ENCODE peak calls at places on chromosomes 4 and X, in five cellular contexts. One of them, this sample, is unnamed.

GRCh38 chr4:111839186-111839585 is 306.1 kb upstream of the FAM241A start:
- DNase-seq in skeletal muscle cell: no peak
- DNase-seq in activated CD4-positive, alpha-beta T cell treated with anti-CD3 and anti-CD28 coated beads, Interleukin-2, amount 10 ng/mL, durations not matched to agents 7 days and 5 days: no peak
- DNase-seq in kidney glomerular epithelial cell: no peak
- DNase-seq in stimulated activated CD8-positive, alpha-beta memory T cell treated with anti-CD3 and anti-CD28 coated beads, Interleukin-4, amount 100 ng/mL, for 24 hours: no peak
- DNase-seq in this sample: no peak

GRCh38 chrX:28979876-28980275 is 392.6 kb downstream of the IL1RAPL1 start:
- DNase-seq in skeletal muscle cell: no peak
- DNase-seq in kidney glomerular epithelial cell: no peak
- DNase-seq in stimulated activated CD8-positive, alpha-beta memory T cell treated with anti-CD3 and anti-CD28 coated beads, Interleukin-4, amount 100 ng/mL, for 24 hours: no peak
- DNase-seq in activated CD4-positive, alpha-beta T cell treated with anti-CD3 and anti-CD28 coated beads, Interleukin-2, amount 10 ng/mL, durations not matched to agents 7 days and 5 days: no peak
- DNase-seq in this sample: no peak

GRCh38 chr4:141389649-141390048 is 169.0 kb downstream of the ZNF330 start:
- DNase-seq in kidney glomerular epithelial cell: no peak
- DNase-seq in skeletal muscle cell: no peak
- DNase-seq in stimulated activated CD8-positive, alpha-beta memory T cell treated with anti-CD3 and anti-CD28 coated beads, Interleukin-4, amount 100 ng/mL, for 24 hours: no peak
- DNase-seq in activated CD4-positive, alpha-beta T cell treated with anti-CD3 and anti-CD28 coated beads, Interleukin-2, amount 10 ng/mL, durations not matched to agents 7 days and 5 days: no peak
- DNase-seq in this sample: peak; percentile 82

GRCh38 chr4:186144596-186145569 is 40.4 kb downstream of the FAM149A start:
- DNase-seq in kidney glomerular epithelial cell: peak; percentile 52
- DNase-seq in skeletal muscle cell: peak; percentile 20
- DNase-seq in stimulated activated CD8-positive, alpha-beta memory T cell treated with anti-CD3 and anti-CD28 coated beads, Interleukin-4, amount 100 ng/mL, for 24 hours: no peak
- DNase-seq in activated CD4-positive, alpha-beta T cell treated with anti-CD3 and anti-CD28 coated beads, Interleukin-2, amount 10 ng/mL, durations not matched to agents 7 days and 5 days: no peak
- DNase-seq in this sample: peak; percentile 69

GRCh38 chr4:89661490-89661889 is 175.5 kb downstream of the SNCA start:
- DNase-seq in stimulated activated CD8-positive, alpha-beta memory T cell treated with anti-CD3 and anti-CD28 coated beads, Interleukin-4, amount 100 ng/mL, for 24 hours: no peak
- DNase-seq in kidney glomerular epithelial cell: peak; percentile 96
- DNase-seq in skeletal muscle cell: peak; percentile 59
- DNase-seq in activated CD4-positive, alpha-beta T cell treated with anti-CD3 and anti-CD28 coated beads, Interleukin-2, amount 10 ng/mL, durations not matched to agents 7 days and 5 days: no peak
- DNase-seq in this sample: peak; percentile 33

GRCh38 chrX:30278365-30278764 is 30.8 kb downstream of the NR0B1 start:
- DNase-seq in activated CD4-positive, alpha-beta T cell treated with anti-CD3 and anti-CD28 coated beads, Interleukin-2, amount 10 ng/mL, durations not matched to agents 7 days and 5 days: no peak
- DNase-seq in skeletal muscle cell: no peak
- DNase-seq in stimulated activated CD8-positive, alpha-beta memory T cell treated with anti-CD3 and anti-CD28 coated beads, Interleukin-4, amount 100 ng/mL, for 24 hours: no peak
- DNase-seq in kidney glomerular epithelial cell: no peak
- DNase-seq in this sample: peak; percentile 72

GRCh38 chrX:35244088-35244741 is 301.6 kb downstream of the FAM47B start:
- DNase-seq in activated CD4-positive, alpha-beta T cell treated with anti-CD3 and anti-CD28 coated beads, Interleukin-2, amount 10 ng/mL, durations not matched to agents 7 days and 5 days: no peak
- DNase-seq in kidney glomerular epithelial cell: no peak
- DNase-seq in skeletal muscle cell: no peak
- DNase-seq in stimulated activated CD8-positive, alpha-beta memory T cell treated with anti-CD3 and anti-CD28 coated beads, Interleukin-4, amount 100 ng/mL, for 24 hours: no peak
- DNase-seq in this sample: no peak

GRCh38 chr4:81605278-81605677 is 133.6 kb upstream of the RASGEF1B start:
- DNase-seq in stimulated activated CD8-positive, alpha-beta memory T cell treated with anti-CD3 and anti-CD28 coated beads, Interleukin-4, amount 100 ng/mL, for 24 hours: no peak
- DNase-seq in activated CD4-positive, alpha-beta T cell treated with anti-CD3 and anti-CD28 coated beads, Interleukin-2, amount 10 ng/mL, durations not matched to agents 7 days and 5 days: no peak
- DNase-seq in skeletal muscle cell: no peak
- DNase-seq in kidney glomerular epithelial cell: no peak
- DNase-seq in this sample: no peak

GRCh38 chr4:64821612-64822011 is 412.4 kb upstream of the TECRL start:
- DNase-seq in kidney glomerular epithelial cell: no peak
- DNase-seq in skeletal muscle cell: no peak
- DNase-seq in stimulated activated CD8-positive, alpha-beta memory T cell treated with anti-CD3 and anti-CD28 coated beads, Interleukin-4, amount 100 ng/mL, for 24 hours: no peak
- DNase-seq in activated CD4-positive, alpha-beta T cell treated with anti-CD3 and anti-CD28 coated beads, Interleukin-2, amount 10 ng/mL, durations not matched to agents 7 days and 5 days: no peak
- DNase-seq in this sample: no peak

GRCh38 chrX:15056044-15056443 is 182.8 kb downstream of the MOSPD2 start:
- DNase-seq in stimulated activated CD8-positive, alpha-beta memory T cell treated with anti-CD3 and anti-CD28 coated beads, Interleukin-4, amount 100 ng/mL, for 24 hours: no peak
- DNase-seq in activated CD4-positive, alpha-beta T cell treated with anti-CD3 and anti-CD28 coated beads, Interleukin-2, amount 10 ng/mL, durations not matched to agents 7 days and 5 days: no peak
- DNase-seq in skeletal muscle cell: no peak
- DNase-seq in kidney glomerular epithelial cell: no peak
- DNase-seq in this sample: no peak

GRCh38 chr4:55269970-55270369 is 76.1 kb upstream of the SRD5A3 start:
- DNase-seq in activated CD4-positive, alpha-beta T cell treated with anti-CD3 and anti-CD28 coated beads, Interleukin-2, amount 10 ng/mL, durations not matched to agents 7 days and 5 days: no peak
- DNase-seq in stimulated activated CD8-positive, alpha-beta memory T cell treated with anti-CD3 and anti-CD28 coated beads, Interleukin-4, amount 100 ng/mL, for 24 hours: no peak
- DNase-seq in skeletal muscle cell: no peak
- DNase-seq in kidney glomerular epithelial cell: no peak
- DNase-seq in this sample: no peak

GRCh38 chr4:82499705-82500104 is 62.1 kb downstream of the TMEM150C start:
- DNase-seq in kidney glomerular epithelial cell: no peak
- DNase-seq in activated CD4-positive, alpha-beta T cell treated with anti-CD3 and anti-CD28 coated beads, Interleukin-2, amount 10 ng/mL, durations not matched to agents 7 days and 5 days: no peak
- DNase-seq in stimulated activated CD8-positive, alpha-beta memory T cell treated with anti-CD3 and anti-CD28 coated beads, Interleukin-4, amount 100 ng/mL, for 24 hours: no peak
- DNase-seq in skeletal muscle cell: no peak
- DNase-seq in this sample: no peak

GRCh38 chrX:67693928-67694327 is 150.1 kb downstream of the AR start:
- DNase-seq in skeletal muscle cell: no peak
- DNase-seq in activated CD4-positive, alpha-beta T cell treated with anti-CD3 and anti-CD28 coated beads, Interleukin-2, amount 10 ng/mL, durations not matched to agents 7 days and 5 days: no peak
- DNase-seq in stimulated activated CD8-positive, alpha-beta memory T cell treated with anti-CD3 and anti-CD28 coated beads, Interleukin-4, amount 100 ng/mL, for 24 hours: no peak
- DNase-seq in kidney glomerular epithelial cell: no peak
- DNase-seq in this sample: peak; percentile 0

GRCh38 chr4:186015212-186015817 is 53.6 kb upstream of the TLR3 start:
- DNase-seq in stimulated activated CD8-positive, alpha-beta memory T cell treated with anti-CD3 and anti-CD28 coated beads, Interleukin-4, amount 100 ng/mL, for 24 hours: no peak
- DNase-seq in skeletal muscle cell: no peak
- DNase-seq in kidney glomerular epithelial cell: no peak
- DNase-seq in activated CD4-positive, alpha-beta T cell treated with anti-CD3 and anti-CD28 coated beads, Interleukin-2, amount 10 ng/mL, durations not matched to agents 7 days and 5 days: no peak
- DNase-seq in this sample: no peak

GRCh38 chrX:39852496-39852895 is 245.3 kb downstream of the BCOR start:
- DNase-seq in activated CD4-positive, alpha-beta T cell treated with anti-CD3 and anti-CD28 coated beads, Interleukin-2, amount 10 ng/mL, durations not matched to agents 7 days and 5 days: no peak
- DNase-seq in kidney glomerular epithelial cell: no peak
- DNase-seq in stimulated activated CD8-positive, alpha-beta memory T cell treated with anti-CD3 and anti-CD28 coated beads, Interleukin-4, amount 100 ng/mL, for 24 hours: no peak
- DNase-seq in skeletal muscle cell: no peak
- DNase-seq in this sample: no peak

GRCh38 chr4:81314196-81314896 is 99.3 kb upstream of the PRKG2 start:
- DNase-seq in skeletal muscle cell: no peak
- DNase-seq in stimulated activated CD8-positive, alpha-beta memory T cell treated with anti-CD3 and anti-CD28 coated beads, Interleukin-4, amount 100 ng/mL, for 24 hours: no peak
- DNase-seq in kidney glomerular epithelial cell: peak; percentile 99
- DNase-seq in activated CD4-positive, alpha-beta T cell treated with anti-CD3 and anti-CD28 coated beads, Interleukin-2, amount 10 ng/mL, durations not matched to agents 7 days and 5 days: no peak
- DNase-seq in this sample: peak; percentile 70

GRCh38 chr4:5504486-5504885 is 203.9 kb downstream of the EVC2 start:
- DNase-seq in stimulated activated CD8-positive, alpha-beta memory T cell treated with anti-CD3 and anti-CD28 coated beads, Interleukin-4, amount 100 ng/mL, for 24 hours: no peak
- DNase-seq in kidney glomerular epithelial cell: no peak
- DNase-seq in skeletal muscle cell: no peak
- DNase-seq in activated CD4-positive, alpha-beta T cell treated with anti-CD3 and anti-CD28 coated beads, Interleukin-2, amount 10 ng/mL, durations not matched to agents 7 days and 5 days: no peak
- DNase-seq in this sample: no peak

GRCh38 chr4:8292388-8293107 is 23.0 kb downstream of the HTRA3 start:
- DNase-seq in activated CD4-positive, alpha-beta T cell treated with anti-CD3 and anti-CD28 coated beads, Interleukin-2, amount 10 ng/mL, durations not matched to agents 7 days and 5 days: no peak
- DNase-seq in stimulated activated CD8-positive, alpha-beta memory T cell treated with anti-CD3 and anti-CD28 coated beads, Interleukin-4, amount 100 ng/mL, for 24 hours: no peak
- DNase-seq in skeletal muscle cell: no peak
- DNase-seq in kidney glomerular epithelial cell: no peak
- DNase-seq in this sample: no peak

GRCh38 chr4:5142726-5143125 is 91.4 kb downstream of the STK32B start:
- DNase-seq in kidney glomerular epithelial cell: peak; percentile 12
- DNase-seq in stimulated activated CD8-positive, alpha-beta memory T cell treated with anti-CD3 and anti-CD28 coated beads, Interleukin-4, amount 100 ng/mL, for 24 hours: no peak
- DNase-seq in activated CD4-positive, alpha-beta T cell treated with anti-CD3 and anti-CD28 coated beads, Interleukin-2, amount 10 ng/mL, durations not matched to agents 7 days and 5 days: peak; percentile 7
- DNase-seq in skeletal muscle cell: no peak
- DNase-seq in this sample: peak; percentile 50

GRCh38 chr4:6449335-6449734 is 23.1 kb downstream of the PPP2R2C start:
- DNase-seq in stimulated activated CD8-positive, alpha-beta memory T cell treated with anti-CD3 and anti-CD28 coated beads, Interleukin-4, amount 100 ng/mL, for 24 hours: no peak
- DNase-seq in kidney glomerular epithelial cell: no peak
- DNase-seq in skeletal muscle cell: no peak
- DNase-seq in activated CD4-positive, alpha-beta T cell treated with anti-CD3 and anti-CD28 coated beads, Interleukin-2, amount 10 ng/mL, durations not matched to agents 7 days and 5 days: no peak
- DNase-seq in this sample: no peak

GRCh38 chrX:118221733-118222132 is 105.1 kb upstream of the KLHL13 start:
- DNase-seq in skeletal muscle cell: no peak
- DNase-seq in activated CD4-positive, alpha-beta T cell treated with anti-CD3 and anti-CD28 coated beads, Interleukin-2, amount 10 ng/mL, durations not matched to agents 7 days and 5 days: no peak
- DNase-seq in kidney glomerular epithelial cell: no peak
- DNase-seq in stimulated activated CD8-positive, alpha-beta memory T cell treated with anti-CD3 and anti-CD28 coated beads, Interleukin-4, amount 100 ng/mL, for 24 hours: no peak
- DNase-seq in this sample: no peak

GRCh38 chr4:75920327-75920726 is 18.1 kb upstream of the PPEF2 start:
- DNase-seq in stimulated activated CD8-positive, alpha-beta memory T cell treated with anti-CD3 and anti-CD28 coated beads, Interleukin-4, amount 100 ng/mL, for 24 hours: no peak
- DNase-seq in skeletal muscle cell: no peak
- DNase-seq in activated CD4-positive, alpha-beta T cell treated with anti-CD3 and anti-CD28 coated beads, Interleukin-2, amount 10 ng/mL, durations not matched to agents 7 days and 5 days: no peak
- DNase-seq in kidney glomerular epithelial cell: no peak
- DNase-seq in this sample: no peak

GRCh38 chrX:821311-822178 is 191.0 kb downstream of the SHOX start:
- DNase-seq in kidney glomerular epithelial cell: no peak
- DNase-seq in skeletal muscle cell: peak; percentile 54
- DNase-seq in activated CD4-positive, alpha-beta T cell treated with anti-CD3 and anti-CD28 coated beads, Interleukin-2, amount 10 ng/mL, durations not matched to agents 7 days and 5 days: no peak
- DNase-seq in stimulated activated CD8-positive, alpha-beta memory T cell treated with anti-CD3 and anti-CD28 coated beads, Interleukin-4, amount 100 ng/mL, for 24 hours: no peak
- DNase-seq in this sample: no peak

GRCh38 chr4:48129307-48130014 is 4.6 kb downstream of the TXK start:
- DNase-seq in kidney glomerular epithelial cell: peak; percentile 57
- DNase-seq in activated CD4-positive, alpha-beta T cell treated with anti-CD3 and anti-CD28 coated beads, Interleukin-2, amount 10 ng/mL, durations not matched to agents 7 days and 5 days: peak; percentile 44
- DNase-seq in skeletal muscle cell: no peak
- DNase-seq in stimulated activated CD8-positive, alpha-beta memory T cell treated with anti-CD3 and anti-CD28 coated beads, Interleukin-4, amount 100 ng/mL, for 24 hours: peak; percentile 24
- DNase-seq in this sample: no peak

GRCh38 chrX:100872161-100872560 is 2.0 kb downstream of the NOX1 start:
- DNase-seq in kidney glomerular epithelial cell: no peak
- DNase-seq in stimulated activated CD8-positive, alpha-beta memory T cell treated with anti-CD3 and anti-CD28 coated beads, Interleukin-4, amount 100 ng/mL, for 24 hours: no peak
- DNase-seq in skeletal muscle cell: no peak
- DNase-seq in activated CD4-positive, alpha-beta T cell treated with anti-CD3 and anti-CD28 coated beads, Interleukin-2, amount 10 ng/mL, durations not matched to agents 7 days and 5 days: no peak
- DNase-seq in this sample: peak; percentile 48

GRCh38 chr4:3475041-3475712 is 12.1 kb downstream of the DOK7 start:
- DNase-seq in kidney glomerular epithelial cell: no peak
- DNase-seq in stimulated activated CD8-positive, alpha-beta memory T cell treated with anti-CD3 and anti-CD28 coated beads, Interleukin-4, amount 100 ng/mL, for 24 hours: no peak
- DNase-seq in activated CD4-positive, alpha-beta T cell treated with anti-CD3 and anti-CD28 coated beads, Interleukin-2, amount 10 ng/mL, durations not matched to agents 7 days and 5 days: no peak
- DNase-seq in skeletal muscle cell: no peak
- DNase-seq in this sample: no peak

GRCh38 chr4:71526626-71527406 is 188.0 kb downstream of the SLC4A4 start:
- DNase-seq in activated CD4-positive, alpha-beta T cell treated with anti-CD3 and anti-CD28 coated beads, Interleukin-2, amount 10 ng/mL, durations not matched to agents 7 days and 5 days: no peak
- DNase-seq in kidney glomerular epithelial cell: peak; percentile 20
- DNase-seq in stimulated activated CD8-positive, alpha-beta memory T cell treated with anti-CD3 and anti-CD28 coated beads, Interleukin-4, amount 100 ng/mL, for 24 hours: no peak
- DNase-seq in skeletal muscle cell: no peak
- DNase-seq in this sample: no peak

GRCh38 chr4:16942491-16942890 is 44.0 kb upstream of the LDB2 start:
- DNase-seq in stimulated activated CD8-positive, alpha-beta memory T cell treated with anti-CD3 and anti-CD28 coated beads, Interleukin-4, amount 100 ng/mL, for 24 hours: no peak
- DNase-seq in skeletal muscle cell: no peak
- DNase-seq in kidney glomerular epithelial cell: no peak
- DNase-seq in activated CD4-positive, alpha-beta T cell treated with anti-CD3 and anti-CD28 coated beads, Interleukin-2, amount 10 ng/mL, durations not matched to agents 7 days and 5 days: no peak
- DNase-seq in this sample: no peak

GRCh38 chrX:131187234-131187633 is 101.9 kb downstream of the IGSF1 start:
- DNase-seq in skeletal muscle cell: no peak
- DNase-seq in activated CD4-positive, alpha-beta T cell treated with anti-CD3 and anti-CD28 coated beads, Interleukin-2, amount 10 ng/mL, durations not matched to agents 7 days and 5 days: no peak
- DNase-seq in stimulated activated CD8-positive, alpha-beta memory T cell treated with anti-CD3 and anti-CD28 coated beads, Interleukin-4, amount 100 ng/mL, for 24 hours: no peak
- DNase-seq in kidney glomerular epithelial cell: no peak
- DNase-seq in this sample: no peak

GRCh38 chr4:51836531-51836930 is 6.4 kb upstream of the DCUN1D4 start:
- DNase-seq in stimulated activated CD8-positive, alpha-beta memory T cell treated with anti-CD3 and anti-CD28 coated beads, Interleukin-4, amount 100 ng/mL, for 24 hours: no peak
- DNase-seq in activated CD4-positive, alpha-beta T cell treated with anti-CD3 and anti-CD28 coated beads, Interleukin-2, amount 10 ng/mL, durations not matched to agents 7 days and 5 days: no peak
- DNase-seq in skeletal muscle cell: no peak
- DNase-seq in kidney glomerular epithelial cell: no peak
- DNase-seq in this sample: peak; percentile 48

GRCh38 chr4:84708406-84709135 is 125.6 kb downstream of the CDS1 start:
- DNase-seq in stimulated activated CD8-positive, alpha-beta memory T cell treated with anti-CD3 and anti-CD28 coated beads, Interleukin-4, amount 100 ng/mL, for 24 hours: no peak
- DNase-seq in activated CD4-positive, alpha-beta T cell treated with anti-CD3 and anti-CD28 coated beads, Interleukin-2, amount 10 ng/mL, durations not matched to agents 7 days and 5 days: no peak
- DNase-seq in kidney glomerular epithelial cell: no peak
- DNase-seq in skeletal muscle cell: no peak
- DNase-seq in this sample: no peak

GRCh38 chr4:1255699-1256098 is 6.8 kb upstream of the CTBP1 start:
- DNase-seq in kidney glomerular epithelial cell: no peak
- DNase-seq in stimulated activated CD8-positive, alpha-beta memory T cell treated with anti-CD3 and anti-CD28 coated beads, Interleukin-4, amount 100 ng/mL, for 24 hours: no peak
- DNase-seq in activated CD4-positive, alpha-beta T cell treated with anti-CD3 and anti-CD28 coated beads, Interleukin-2, amount 10 ng/mL, durations not matched to agents 7 days and 5 days: no peak
- DNase-seq in skeletal muscle cell: no peak
- DNase-seq in this sample: no peak

GRCh38 chr4:39502034-39502658 is 25.1 kb downstream of the UGDH start:
- DNase-seq in stimulated activated CD8-positive, alpha-beta memory T cell treated with anti-CD3 and anti-CD28 coated beads, Interleukin-4, amount 100 ng/mL, for 24 hours: no peak
- DNase-seq in activated CD4-positive, alpha-beta T cell treated with anti-CD3 and anti-CD28 coated beads, Interleukin-2, amount 10 ng/mL, durations not matched to agents 7 days and 5 days: no peak
- DNase-seq in kidney glomerular epithelial cell: peak; percentile 85
- DNase-seq in skeletal muscle cell: peak; percentile 43
- DNase-seq in this sample: peak; percentile 60

GRCh38 chr4:41160010-41160789 is 54.1 kb downstream of the APBB2 start:
- DNase-seq in activated CD4-positive, alpha-beta T cell treated with anti-CD3 and anti-CD28 coated beads, Interleukin-2, amount 10 ng/mL, durations not matched to agents 7 days and 5 days: no peak
- DNase-seq in skeletal muscle cell: peak; percentile 95
- DNase-seq in kidney glomerular epithelial cell: peak; percentile 44
- DNase-seq in stimulated activated CD8-positive, alpha-beta memory T cell treated with anti-CD3 and anti-CD28 coated beads, Interleukin-4, amount 100 ng/mL, for 24 hours: no peak
- DNase-seq in this sample: peak; percentile 91

GRCh38 chr4:81954266-81954665 is 419.5 kb downstream of the HNRNPD start:
- DNase-seq in stimulated activated CD8-positive, alpha-beta memory T cell treated with anti-CD3 and anti-CD28 coated beads, Interleukin-4, amount 100 ng/mL, for 24 hours: no peak
- DNase-seq in skeletal muscle cell: no peak
- DNase-seq in kidney glomerular epithelial cell: no peak
- DNase-seq in activated CD4-positive, alpha-beta T cell treated with anti-CD3 and anti-CD28 coated beads, Interleukin-2, amount 10 ng/mL, durations not matched to agents 7 days and 5 days: no peak
- DNase-seq in this sample: no peak

GRCh38 chr4:83112678-83113428 is 1.7 kb downstream of the PLAC8 start:
- DNase-seq in activated CD4-positive, alpha-beta T cell treated with anti-CD3 and anti-CD28 coated beads, Interleukin-2, amount 10 ng/mL, durations not matched to agents 7 days and 5 days: peak; percentile 56
- DNase-seq in stimulated activated CD8-positive, alpha-beta memory T cell treated with anti-CD3 and anti-CD28 coated beads, Interleukin-4, amount 100 ng/mL, for 24 hours: no peak
- DNase-seq in kidney glomerular epithelial cell: no peak
- DNase-seq in skeletal muscle cell: no peak
- DNase-seq in this sample: no peak

GRCh38 chrX:9231491-9231890 is 197.6 kb upstream of the FAM9B start:
- DNase-seq in activated CD4-positive, alpha-beta T cell treated with anti-CD3 and anti-CD28 coated beads, Interleukin-2, amount 10 ng/mL, durations not matched to agents 7 days and 5 days: no peak
- DNase-seq in kidney glomerular epithelial cell: peak; percentile 0
- DNase-seq in stimulated activated CD8-positive, alpha-beta memory T cell treated with anti-CD3 and anti-CD28 coated beads, Interleukin-4, amount 100 ng/mL, for 24 hours: no peak
- DNase-seq in skeletal muscle cell: peak; percentile 3
- DNase-seq in this sample: peak; percentile 0

This sample was measured in cardiac fibroblast.